ENCODE peak calls at places on chromosomes 12 and 14, in five cellular contexts. I is HFFc6, Y is heart right ventricle, R is T-helper 9 cell, H is MV-4-11. A is an unnamed sample.

GRCh38 chr12:56332512-56333196 is 1.1 kb downstream of the PAN2 start:
- DNase-seq in H (no peak), Y (no peak), I (no peak), R (no peak), A (no peak)

GRCh38 chr14:72303930-72304329 is 371.7 kb downstream of the RGS6 start:
- DNase-seq in H (no peak), I (no peak), Y (no peak), R (no peak), A (no peak)

GRCh38 chr12:58886474-58886873 is 33.8 kb downstream of the LRIG3 start:
- DNase-seq in H (no peak), Y (no peak), R (no peak), I (no peak), A (no peak)

GRCh38 chr14:68556253-68556652 is 236.6 kb downstream of the ZFP36L1 start:
- DNase-seq in R (no peak), H (no peak), I (no peak), Y (no peak), A (no peak)

GRCh38 chr12:120240495-120240833 is 25.1 kb downstream of the PXN start:
- DNase-seq in I (no peak), H (no peak), Y (no peak), R (no peak), A (no peak)

GRCh38 chr12:2113080-2113479 is 60.3 kb downstream of the CACNA1C start:
- DNase-seq in Y (no peak), I (no peak), H (no peak), R (no peak), A (no peak)

GRCh38 chr12:110379201-110379600 is 24.3 kb downstream of the ANAPC7 start:
- DNase-seq in H (peak; percentile 91), R (no peak), I (no peak), Y (no peak), A (no peak)

GRCh38 chr14:21097616-21098133 is 780 bp downstream of the ZNF219 start:
- DNase-seq in H (no peak), I (no peak), Y (peak; percentile 21), R (peak; percentile 30), A (peak; percentile 47)

GRCh38 chr12:16121953-16122352 is 155.5 kb downstream of the SLC15A5 start:
- DNase-seq in H (no peak), Y (no peak), R (no peak), I (no peak), A (no peak)

A was measured in COR-L47.